ENCODE peak calls at places on chromosomes 2 and 18, in nine cellular contexts. N is MCF 10A, L is upper lobe of right lung, F is Calu3, T is glutamatergic neuron, A is cardiac muscle cell, C is foreskin fibroblast, V is psoas muscle, D is brain microvascular endothelial cell. H is an unnamed sample.

GRCh38 chr2:227748079-227748478 is 2.4 kb downstream of the SCYGR8 start:
- DNase-seq in F (no peak), D (no peak), T (peak; percentile 55), V (no peak), L (no peak), C (no peak), N (peak; percentile 33), A (peak; percentile 56), H (no peak)

GRCh38 chr2:135727968-135728728 is 13.5 kb upstream of the UBXN4 start:
- DNase-seq in D (no peak), A (no peak), F (no peak), L (no peak), V (no peak), N (no peak), T (no peak), C (no peak), H (no peak)

GRCh38 chr18:59084286-59084779 is 55.4 kb upstream of the SEC11C start:
- DNase-seq in F (peak; percentile 80), T (peak; percentile 83), D (peak; percentile 70), V (peak; percentile 74), C (peak; percentile 87), N (peak; percentile 81), L (peak; percentile 71), A (peak; percentile 86), H (peak; percentile 66)

GRCh38 chr2:53724511-53724910 is 43.1 kb upstream of the CHAC2 start:
- DNase-seq in A (no peak), D (peak; percentile 34), T (no peak), L (no peak), N (no peak), F (no peak), V (no peak), C (peak; percentile 37), H (peak; percentile 59)

GRCh38 chr2:84904717-84905174 is 710 bp upstream of the TMSB10 start:
- DNase-seq in N (peak; percentile 70), F (peak; percentile 49), A (peak; percentile 66), D (peak; percentile 65), V (peak; percentile 81), L (peak; percentile 92), C (peak; percentile 74), T (peak; percentile 60), H (no peak)

GRCh38 chr2:222213084-222213483 is 85.7 kb downstream of the PAX3 start:
- DNase-seq in V (no peak), D (no peak), L (no peak), C (no peak), F (no peak), A (peak; percentile 68), N (no peak), T (no peak), H (no peak)

GRCh38 chr2:190359896-190360376 is 16.5 kb downstream of the INPP1 start:
- DNase-seq in D (peak; percentile 63), F (no peak), N (no peak), C (peak; percentile 72), T (no peak), A (peak; percentile 29), L (no peak), V (peak; percentile 67), H (peak; percentile 23)

GRCh38 chr2:64751286-64752260 is 97.9 kb upstream of the SERTAD2 start:
- DNase-seq in L (no peak), D (peak; percentile 27), N (peak; percentile 99), A (peak; percentile 98), C (peak; percentile 65), V (peak; percentile 100), F (peak; percentile 97), T (peak; percentile 98), H (peak; percentile 99)

GRCh38 chr2:3641841-3642421 is 16.1 kb upstream of the ALLC start:
- DNase-seq in A (no peak), D (no peak), C (peak; percentile 50), L (peak; percentile 56), V (no peak), N (no peak), T (no peak), F (no peak), H (no peak)

GRCh38 chr2:42769583-42770287 is 5.8 kb upstream of the OXER1 start:
- DNase-seq in F (no peak), A (no peak), D (no peak), L (no peak), V (no peak), C (no peak), T (no peak), N (no peak), H (no peak)

GRCh38 chr18:40695526-40695925 is 1259.5 kb upstream of the PIK3C3 start:
- DNase-seq in N (no peak), L (no peak), A (no peak), D (no peak), C (no peak), F (no peak), V (no peak), T (no peak), H (no peak)

GRCh38 chr18:27400001-27400400 is 214.9 kb upstream of the CHST9 start:
- DNase-seq in V (no peak), F (peak; percentile 37), C (no peak), N (peak; percentile 14), T (no peak), D (no peak), L (no peak), A (no peak), H (no peak)
- TF ChIP-seq CTCF in V (no peak), F (peak; percentile 49), C (no peak), N (no peak), T (no peak), D (peak; percentile 40), L (no peak), A (no peak), H (no peak)

GRCh38 chr2:24512404-24512803 is 21.4 kb downstream of the NCOA1 start:
- DNase-seq in F (no peak), D (no peak), L (no peak), V (no peak), C (peak; percentile 10), N (no peak), T (no peak), A (no peak), H (no peak)
- TF ChIP-seq CTCF in F (no peak), D (no peak), L (no peak), V (no peak), C (no peak), N (no peak), T (no peak), A (no peak), H (no peak)

GRCh38 chr2:128894896-128895295 is 576.2 kb upstream of the HS6ST1 start:
- DNase-seq in V (no peak), D (no peak), C (no peak), N (no peak), F (no peak), A (no peak), L (no peak), T (no peak), H (no peak)
- TF ChIP-seq CTCF in V (no peak), D (no peak), C (no peak), N (no peak), F (no peak), A (no peak), L (no peak), T (no peak), H (no peak)

DNA sequence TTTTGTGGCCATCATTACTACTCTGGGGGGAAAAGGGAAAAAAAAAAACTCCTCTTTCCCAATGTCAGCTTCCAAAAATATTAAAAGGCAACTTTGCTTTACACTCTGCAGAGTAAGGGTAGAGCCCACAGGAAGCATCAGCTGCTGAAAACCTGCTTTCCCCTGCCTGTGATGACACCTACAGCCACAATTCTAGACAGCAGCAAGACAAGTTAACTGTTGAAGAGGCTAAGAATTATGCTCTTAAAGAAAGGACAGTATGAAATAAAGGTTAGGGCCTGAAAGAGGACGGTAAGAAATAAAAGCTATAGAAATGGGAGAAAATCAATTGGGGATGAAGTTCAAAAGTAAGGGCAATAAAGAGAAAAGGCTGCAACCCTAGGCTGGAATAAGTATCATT is 3.0 kb downstream of the PDE11A start:
- DNase-seq in L (no peak), T (no peak), F (no peak), A (no peak), C (no peak), N (no peak), D (no peak), V (no peak), H (peak; percentile 25)
- TF ChIP-seq CTCF in L (no peak), T (no peak), F (no peak), A (no peak), C (no peak), N (no peak), D (no peak), V (no peak), H (no peak)

H was measured in HFFc6.